ENCODE peak calls at places on chromosomes 1 and 21, in five cellular contexts. L is GM23338, O is Peyer's patch, F is colonic mucosa, E is GM12878. A is an unnamed sample.
A peak's percentile ranks its signal among the peaks of the same experiment; 100 is the strongest.

GRCh38 chr1:226355679-226356583 is 47.0 kb upstream of the LIN9 start:
- DNase-seq in E (no peak), L (no peak), F (no peak), O (no peak), A (no peak)

GRCh38 chr1:230280906-230281413 is 145.2 kb downstream of the PGBD5 start:
- DNase-seq in F (no peak), E (no peak), O (no peak), L (no peak), A (peak; percentile 54)

GRCh38 chr1:100250264-100250663 is 630 bp upstream of the DBT start:
- DNase-seq in L (no peak), F (no peak), E (no peak), O (no peak), A (no peak)

GRCh38 chr1:245457562-245457961 is 302.8 kb downstream of the KIF26B start:
- DNase-seq in E (no peak), F (no peak), O (no peak), L (no peak), A (no peak)

GRCh38 chr1:1759456-1760344 is 18.6 kb downstream of the NADK start:
- DNase-seq in O (no peak), E (no peak), F (peak; percentile 77), L (no peak), A (peak; percentile 66)

GRCh38 chr21:42988234-42988965 is 14.0 kb downstream of the PKNOX1 start:
- DNase-seq in O (no peak), E (no peak), L (no peak), F (no peak), A (no peak)

GRCh38 chr1:110872745-110873435 is at the start of gene CD53:
- DNase-seq in O (peak; percentile 76), L (no peak), F (peak; percentile 26), E (peak; percentile 78), A (no peak)

GRCh38 chr1:1948783-1949182 is 29.7 kb upstream of the TMEM52 start:
- DNase-seq in O (no peak), L (no peak), E (no peak), F (no peak), A (no peak)

GRCh38 chr21:28776251-28776650 is 216.4 kb downstream of the LTN1 start:
- DNase-seq in E (no peak), F (no peak), L (no peak), O (no peak), A (no peak)

GRCh38 chr1:72341661-72342060 is 59.3 kb upstream of the NEGR1 start:
- DNase-seq in O (no peak), E (no peak), L (no peak), F (no peak), A (no peak)

GRCh38 chr1:163914785-163915413 is 593.1 kb downstream of the NUF2 start:
- DNase-seq in L (no peak), E (no peak), F (no peak), O (no peak), A (no peak)

GRCh38 chr1:85361106-85361505 is 84.7 kb upstream of the BCL10 start:
- DNase-seq in E (no peak), O (no peak), L (no peak), F (no peak), A (no peak)

GRCh38 chr21:44637018-44637850 is at the start of gene KRTAP10-10:
- DNase-seq in O (peak; percentile 2), E (no peak), F (no peak), L (no peak), A (no peak)

GRCh38 chr1:151405167-151405951 is 6.0 kb downstream of the PSMB4 start:
- DNase-seq in F (no peak), O (no peak), E (no peak), L (no peak), A (no peak)

GRCh38 chr21:34707876-34708325 is 39.1 kb downstream of the CLIC6 start:
- DNase-seq in E (peak; percentile 66), F (no peak), L (no peak), O (no peak), A (no peak)

GRCh38 chr1:247212012-247212411 is 40.2 kb upstream of the ZNF124 start:
- DNase-seq in O (no peak), L (no peak), F (no peak), E (peak; percentile 87), A (no peak)

GRCh38 chr1:58883037-58883887 is 99.4 kb upstream of the JUN start:
- DNase-seq in F (peak; percentile 70), L (peak; percentile 16), E (no peak), O (no peak), A (peak; percentile 74)

GRCh38 chr21:44623575-44623974 is 3.3 kb upstream of the KRTAP10-9 start:
- DNase-seq in O (no peak), L (no peak), F (no peak), E (no peak), A (no peak)

GRCh38 chr1:247295274-247295684 is 36.4 kb downstream of the ZNF496 start:
- DNase-seq in O (no peak), E (no peak), F (no peak), L (peak; percentile 87), A (peak; percentile 6)

GRCh38 chr1:17167041-17167782 is 37.7 kb upstream of the PADI1 start:
- DNase-seq in E (no peak), L (peak; percentile 41), F (no peak), O (no peak), A (no peak)

GRCh38 chr1:32334864-32335618 is 992 bp downstream of the MARCKSL1 start:
- DNase-seq in E (no peak), L (peak; percentile 55), F (peak; percentile 54), O (peak; percentile 72), A (peak; percentile 77)

GRCh38 chr1:223031690-223032601 is 111.1 kb downstream of the TLR5 start:
- DNase-seq in L (no peak), O (no peak), F (peak; percentile 31), E (no peak), A (no peak)

GRCh38 chr21:9767592-9768375 is 753.6 kb upstream of the TPTE start:
- DNase-seq in L (no peak), O (no peak), F (no peak), E (no peak), A (no peak)

GRCh38 chr1:158179301-158180041 is 1.2 kb upstream of the CD1D start:
- DNase-seq in L (no peak), O (peak; percentile 77), E (no peak), F (peak; percentile 20), A (no peak)

GRCh38 chr1:158177705-158178450 is 2.8 kb upstream of the CD1D start:
- DNase-seq in O (peak; percentile 93), L (peak; percentile 97), E (no peak), F (peak; percentile 99), A (peak; percentile 97)

GRCh38 chr1:158180741-158181576 is at the start of gene CD1D:
- DNase-seq in O (peak; percentile 58), E (no peak), L (peak; percentile 74), F (peak; percentile 52), A (peak; percentile 86)

GRCh38 chr1:158185770-158186705 is 5.3 kb downstream of the CD1D start:
- DNase-seq in E (no peak), F (no peak), L (peak; percentile 61), O (no peak), A (no peak)

DNA sequence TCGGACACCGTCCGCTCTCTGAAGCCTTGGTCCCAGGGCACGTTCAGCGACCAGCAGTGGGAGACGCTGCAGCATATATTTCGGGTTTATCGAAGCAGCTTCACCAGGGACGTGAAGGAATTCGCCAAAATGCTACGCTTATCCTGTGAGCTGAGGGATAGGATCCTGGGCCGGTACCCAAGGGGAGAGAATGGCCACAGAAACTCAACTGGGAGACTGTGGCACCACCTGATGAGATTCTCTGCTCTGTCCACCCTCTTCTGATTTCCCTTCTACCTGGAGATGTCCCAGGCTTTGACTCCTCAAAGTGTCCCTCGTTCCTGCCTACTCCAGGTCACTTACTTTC is 855 bp downstream of the CD1D start:
- DNase-seq in O (no peak), F (no peak), E (no peak), L (no peak), A (no peak)
- H3K4me3 ChIP-seq in O (peak overlapping the region; percentile 34), F (peak overlapping the region; percentile 46), E (peak overlapping the region; percentile 65), L (peak overlapping the region; percentile 82), A (peak overlapping the region; percentile 56)

GRCh38 chr1:195897072-195897471 is 711.2 kb downstream of the KCNT2 start:
- DNase-seq in L (peak; percentile 49), O (no peak), E (no peak), F (no peak), A (no peak)
- TF ChIP-seq CTCF in L (peak; percentile 44), O (no peak), E (no peak), F (no peak), A (no peak)

GRCh38 chr21:41232055-41232454 is 64.1 kb downstream of the BACE2 start:
- DNase-seq in O (peak; percentile 33), L (no peak), F (no peak), E (no peak), A (no peak)

GRCh38 chr21:41228958-41229357 is 61.0 kb downstream of the BACE2 start:
- DNase-seq in L (no peak), E (no peak), O (no peak), F (no peak), A (no peak)

GRCh38 chr21:41231060-41231459 is 63.1 kb downstream of the BACE2 start:
- DNase-seq in O (no peak), F (no peak), E (no peak), L (no peak), A (no peak)

GRCh38 chr21:41229527-41230248 is 61.7 kb downstream of the BACE2 start:
- DNase-seq in F (no peak), L (no peak), O (peak; percentile 31), E (peak; percentile 1), A (no peak)

DNA sequence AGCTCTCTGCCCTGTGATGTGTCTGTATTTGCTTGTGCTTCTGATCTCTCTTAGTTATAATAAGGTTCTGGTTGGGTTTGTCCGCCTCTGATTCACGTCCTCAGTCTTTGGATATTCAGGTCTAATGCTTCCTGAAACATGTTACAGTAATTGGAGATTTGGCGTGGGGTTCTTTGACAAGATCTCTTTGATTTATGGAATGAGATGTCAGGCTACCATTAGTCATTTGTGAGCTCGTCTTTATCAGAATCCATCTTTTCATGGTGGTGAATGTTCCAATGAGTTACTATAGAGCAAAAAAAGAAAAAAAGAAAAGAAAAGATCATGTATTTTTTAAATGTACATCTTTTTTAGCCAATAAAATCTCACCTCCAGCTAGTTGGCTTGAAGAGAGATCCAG is 62.6 kb downstream of the BACE2 start:
- DNase-seq in E (no peak), O (no peak), L (no peak), F (no peak), A (no peak)
- H3K27me3 ChIP-seq in E (peaks cover 6% of the 10 kb centered on the region), O (no peaks in the 10 kb centered on the region), L (no peaks in the 10 kb centered on the region), F (no peaks in the 10 kb centered on the region), A (no peaks in the 10 kb centered on the region)

DNA sequence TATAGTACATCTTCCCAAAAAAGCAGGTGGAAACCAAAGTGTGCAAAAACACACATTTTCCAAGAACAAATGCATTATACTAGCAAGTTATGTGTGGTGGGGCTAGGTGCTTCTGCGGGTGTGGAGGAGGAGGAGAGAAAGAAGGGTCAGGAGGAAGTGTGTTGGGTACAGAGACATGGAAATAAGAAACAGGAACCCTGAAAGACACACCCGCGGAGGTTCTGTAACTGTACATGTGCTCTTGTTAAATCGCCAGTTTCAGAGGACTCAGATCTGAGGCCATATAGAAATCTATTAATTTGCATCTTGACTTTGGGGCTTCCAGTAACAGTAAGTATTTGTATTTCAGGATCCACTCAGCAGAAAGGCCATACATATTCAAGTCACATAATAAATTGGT is 30.9 kb downstream of the ERG start:
- DNase-seq in L (no peak), F (no peak), O (no peak), E (no peak), A (no peak)
- H3K4me3 ChIP-seq in L (no peak overlapping the region), F (no peak overlapping the region), O (no peak overlapping the region), E (no peak overlapping the region), A (no peak overlapping the region)